ENCODE peak calls at places on chromosomes 1 and 21, in six cellular contexts. One of them, this sample, is unnamed.

GRCh38 chr1:113073457-113073950 is 506 bp downstream of the LRIG2 start:
- DNase-seq in A549: peak; percentile 54
- DNase-seq in endothelial cell of umbilical vein: peak; percentile 78
- DNase-seq in HepG2: peak; percentile 65
- DNase-seq in K562: peak; percentile 84
- DNase-seq in GM12878: no peak
- DNase-seq in this sample: peak; percentile 69

GRCh38 chr21:25735895-25736597 is 1.3 kb downstream of the GABPA start:
- DNase-seq in A549: peak; percentile 2
- DNase-seq in endothelial cell of umbilical vein: peak; percentile 73
- DNase-seq in HepG2: peak; percentile 21
- DNase-seq in K562: peak; percentile 71
- DNase-seq in GM12878: no peak
- DNase-seq in this sample: peak; percentile 37

GRCh38 chr21:44550807-44551206 is 498 bp downstream of the KRTAP10-2 start:
- DNase-seq in A549: no peak
- DNase-seq in endothelial cell of umbilical vein: no peak
- DNase-seq in HepG2: no peak
- DNase-seq in K562: no peak
- DNase-seq in GM12878: no peak
- DNase-seq in this sample: no peak

GRCh38 chr1:221961532-221962292 is 219.8 kb upstream of the DUSP10 start:
- DNase-seq in A549: peak; percentile 19
- DNase-seq in endothelial cell of umbilical vein: no peak
- DNase-seq in HepG2: peak; percentile 74
- DNase-seq in K562: peak; percentile 70
- DNase-seq in GM12878: peak; percentile 55
- DNase-seq in this sample: peak; percentile 84

GRCh38 chr21:33850985-33851384 is 64.6 kb downstream of the ATP5PO start:
- DNase-seq in A549: no peak
- DNase-seq in endothelial cell of umbilical vein: no peak
- DNase-seq in HepG2: no peak
- DNase-seq in K562: no peak
- DNase-seq in GM12878: no peak
- DNase-seq in this sample: no peak

GRCh38 chr1:74775735-74776134 is 42.8 kb downstream of the TYW3 start:
- DNase-seq in A549: no peak
- DNase-seq in endothelial cell of umbilical vein: no peak
- DNase-seq in HepG2: no peak
- DNase-seq in K562: no peak
- DNase-seq in GM12878: no peak
- DNase-seq in this sample: no peak

GRCh38 chr1:234851450-234852438 is 241.8 kb upstream of the IRF2BP2 start:
- DNase-seq in A549: peak; percentile 46
- DNase-seq in endothelial cell of umbilical vein: peak; percentile 52
- DNase-seq in HepG2: no peak
- DNase-seq in K562: peak; percentile 71
- DNase-seq in GM12878: no peak
- DNase-seq in this sample: peak; percentile 86

GRCh38 chr1:26597629-26598039 is 68.1 kb downstream of the RPS6KA1 start:
- DNase-seq in A549: peak; percentile 57
- DNase-seq in endothelial cell of umbilical vein: peak; percentile 72
- DNase-seq in HepG2: peak; percentile 53
- DNase-seq in K562: peak; percentile 78
- DNase-seq in GM12878: no peak
- DNase-seq in this sample: peak; percentile 77

GRCh38 chr1:89971600-89971999 is 23.3 kb upstream of the ZNF326 start:
- DNase-seq in A549: peak; percentile 41
- DNase-seq in endothelial cell of umbilical vein: no peak
- DNase-seq in HepG2: no peak
- DNase-seq in K562: no peak
- DNase-seq in GM12878: no peak
- DNase-seq in this sample: no peak

GRCh38 chr1:35885961-35886558 is 3.1 kb downstream of the AGO1 start:
- DNase-seq in A549: no peak
- DNase-seq in endothelial cell of umbilical vein: no peak
- DNase-seq in HepG2: no peak
- DNase-seq in K562: peak; percentile 82
- DNase-seq in GM12878: no peak
- DNase-seq in this sample: peak; percentile 18

GRCh38 chr1:161182214-161182613 is 4.9 kb upstream of the B4GALT3 start:
- DNase-seq in A549: peak; percentile 30
- DNase-seq in endothelial cell of umbilical vein: no peak
- DNase-seq in HepG2: no peak
- DNase-seq in K562: peak; percentile 54
- DNase-seq in GM12878: peak; percentile 63
- DNase-seq in this sample: peak; percentile 63

GRCh38 chr1:59422921-59423575 is 126.2 kb downstream of the FGGY start:
- DNase-seq in A549: no peak
- DNase-seq in endothelial cell of umbilical vein: peak; percentile 97
- DNase-seq in HepG2: peak; percentile 92
- DNase-seq in K562: no peak
- DNase-seq in GM12878: no peak
- DNase-seq in this sample: no peak

GRCh38 chr1:27119270-27119618 is 35.7 kb downstream of the SLC9A1 start:
- DNase-seq in A549: no peak
- DNase-seq in endothelial cell of umbilical vein: no peak
- DNase-seq in HepG2: no peak
- DNase-seq in K562: no peak
- DNase-seq in GM12878: no peak
- DNase-seq in this sample: peak; percentile 83

GRCh38 chr1:153617677-153618076 is 1.6 kb upstream of the S100A14 start:
- DNase-seq in A549: no peak
- DNase-seq in endothelial cell of umbilical vein: peak; percentile 57
- DNase-seq in HepG2: no peak
- DNase-seq in K562: peak; percentile 73
- DNase-seq in GM12878: no peak
- DNase-seq in this sample: peak; percentile 58

GRCh38 chr1:42003433-42003832 is 84.7 kb upstream of the HIVEP3 start:
- DNase-seq in A549: no peak
- DNase-seq in endothelial cell of umbilical vein: no peak
- DNase-seq in HepG2: no peak
- DNase-seq in K562: no peak
- DNase-seq in GM12878: no peak
- DNase-seq in this sample: no peak

GRCh38 chr1:224831501-224831900 is 98.0 kb upstream of the DNAH14 start:
- DNase-seq in A549: no peak
- DNase-seq in endothelial cell of umbilical vein: no peak
- DNase-seq in HepG2: no peak
- DNase-seq in K562: no peak
- DNase-seq in GM12878: no peak
- DNase-seq in this sample: no peak

GRCh38 chr1:209845405-209845725 is 17.6 kb downstream of the UTP25 start:
- DNase-seq in A549: no peak
- DNase-seq in endothelial cell of umbilical vein: no peak
- DNase-seq in HepG2: no peak
- DNase-seq in K562: no peak
- DNase-seq in GM12878: no peak
- DNase-seq in this sample: no peak

GRCh38 chr1:154490327-154490726 is 11.7 kb upstream of the TDRD10 start:
- DNase-seq in A549: no peak
- DNase-seq in endothelial cell of umbilical vein: peak; percentile 49
- DNase-seq in HepG2: no peak
- DNase-seq in K562: peak; percentile 75
- DNase-seq in GM12878: no peak
- DNase-seq in this sample: no peak

GRCh38 chr1:240888787-240889048 is 276.8 kb upstream of the GREM2 start:
- DNase-seq in A549: no peak
- DNase-seq in endothelial cell of umbilical vein: no peak
- DNase-seq in HepG2: no peak
- DNase-seq in K562: no peak
- DNase-seq in GM12878: no peak
- DNase-seq in this sample: no peak

GRCh38 chr1:57204942-57205787 is 218.7 kb downstream of the DAB1 start:
- DNase-seq in A549: no peak
- DNase-seq in endothelial cell of umbilical vein: no peak
- DNase-seq in HepG2: no peak
- DNase-seq in K562: no peak
- DNase-seq in GM12878: no peak
- DNase-seq in this sample: no peak

GRCh38 chr1:8211620-8212442 is 106.1 kb upstream of the SLC45A1 start:
- DNase-seq in A549: peak; percentile 95
- DNase-seq in endothelial cell of umbilical vein: peak; percentile 92
- DNase-seq in HepG2: peak; percentile 97
- DNase-seq in K562: peak; percentile 52
- DNase-seq in GM12878: no peak
- DNase-seq in this sample: peak; percentile 91

GRCh38 chr1:20261095-20261494 is 29.6 kb upstream of the VWA5B1 start:
- DNase-seq in A549: no peak
- DNase-seq in endothelial cell of umbilical vein: no peak
- DNase-seq in HepG2: no peak
- DNase-seq in K562: no peak
- DNase-seq in GM12878: no peak
- DNase-seq in this sample: no peak

GRCh38 chr1:153357853-153358690 is at the start of gene S100A9:
- DNase-seq in A549: no peak
- DNase-seq in endothelial cell of umbilical vein: no peak
- DNase-seq in HepG2: no peak
- DNase-seq in K562: no peak
- DNase-seq in GM12878: no peak
- DNase-seq in this sample: peak; percentile 56

GRCh38 chr1:151839457-151840409 is at the start of gene C2CD4D:
- DNase-seq in A549: no peak
- DNase-seq in endothelial cell of umbilical vein: no peak
- DNase-seq in HepG2: peak; percentile 68
- DNase-seq in K562: no peak
- DNase-seq in GM12878: peak; percentile 9
- DNase-seq in this sample: no peak

GRCh38 chr1:228084797-228085196 is 2.3 kb downstream of the ARF1 start:
- DNase-seq in A549: no peak
- DNase-seq in endothelial cell of umbilical vein: no peak
- DNase-seq in HepG2: no peak
- DNase-seq in K562: peak; percentile 46
- DNase-seq in GM12878: no peak
- DNase-seq in this sample: no peak

GRCh38 chr1:218347713-218348627 is 2.8 kb downstream of the TGFB2 start:
- DNase-seq in A549: peak; percentile 84
- DNase-seq in endothelial cell of umbilical vein: peak; percentile 79
- DNase-seq in HepG2: no peak
- DNase-seq in K562: no peak
- DNase-seq in GM12878: no peak
- DNase-seq in this sample: no peak

GRCh38 chr1:174167404-174167803 is 8.1 kb downstream of the RABGAP1L start:
- DNase-seq in A549: no peak
- DNase-seq in endothelial cell of umbilical vein: no peak
- DNase-seq in HepG2: no peak
- DNase-seq in K562: no peak
- DNase-seq in GM12878: no peak
- DNase-seq in this sample: no peak

GRCh38 chr1:179663810-179664209 is 72.2 kb downstream of the TDRD5 start:
- DNase-seq in A549: no peak
- DNase-seq in endothelial cell of umbilical vein: peak; percentile 96
- DNase-seq in HepG2: no peak
- DNase-seq in K562: no peak
- DNase-seq in GM12878: no peak
- DNase-seq in this sample: no peak

GRCh38 chr1:69791311-69791710 is 223.6 kb downstream of the LRRC7 start:
- DNase-seq in A549: no peak
- DNase-seq in endothelial cell of umbilical vein: no peak
- DNase-seq in HepG2: no peak
- DNase-seq in K562: no peak
- DNase-seq in GM12878: no peak
- DNase-seq in this sample: no peak

GRCh38 chr1:213657040-213657439 is 330.7 kb upstream of the PROX1 start:
- DNase-seq in A549: no peak
- DNase-seq in endothelial cell of umbilical vein: no peak
- DNase-seq in HepG2: no peak
- DNase-seq in K562: no peak
- DNase-seq in GM12878: no peak
- DNase-seq in this sample: no peak

GRCh38 chr1:16628361-16629111 is 15.2 kb upstream of the NBPF1 start:
- DNase-seq in A549: no peak
- DNase-seq in endothelial cell of umbilical vein: no peak
- DNase-seq in HepG2: no peak
- DNase-seq in K562: no peak
- DNase-seq in GM12878: no peak
- DNase-seq in this sample: no peak

GRCh38 chr1:3753656-3754454 is 1.6 kb downstream of the CCDC27 start:
- DNase-seq in A549: no peak
- DNase-seq in endothelial cell of umbilical vein: no peak
- DNase-seq in HepG2: no peak
- DNase-seq in K562: no peak
- DNase-seq in GM12878: no peak
- DNase-seq in this sample: no peak
- TF ChIP-seq CTCF in A549: no peak
- TF ChIP-seq CTCF in endothelial cell of umbilical vein: no peak
- TF ChIP-seq CTCF in HepG2: no peak
- TF ChIP-seq CTCF in K562: no peak
- TF ChIP-seq CTCF in GM12878: no peak
- TF ChIP-seq CTCF in this sample: no peak

GRCh38 chr1:24284156-24284471 is 35.0 kb upstream of the GRHL3 start:
- DNase-seq in A549: no peak
- DNase-seq in endothelial cell of umbilical vein: no peak
- DNase-seq in HepG2: no peak
- DNase-seq in K562: no peak
- DNase-seq in GM12878: no peak
- DNase-seq in this sample: no peak
- TF ChIP-seq MYC in A549: no peak
- TF ChIP-seq MYC in endothelial cell of umbilical vein: no peak
- TF ChIP-seq MYC in HepG2: no peak
- TF ChIP-seq MYC in K562: no peak
- TF ChIP-seq MYC in GM12878: no peak
- TF ChIP-seq MYC in this sample: no peak

GRCh38 chr21:18602711-18603110 is 199.1 kb upstream of the TMPRSS15 start:
- DNase-seq in A549: no peak
- DNase-seq in endothelial cell of umbilical vein: no peak
- DNase-seq in HepG2: no peak
- DNase-seq in K562: no peak
- DNase-seq in GM12878: no peak
- DNase-seq in this sample: no peak
- TF ChIP-seq CTCF in A549: no peak
- TF ChIP-seq CTCF in endothelial cell of umbilical vein: no peak
- TF ChIP-seq CTCF in HepG2: no peak
- TF ChIP-seq CTCF in K562: no peak
- TF ChIP-seq CTCF in GM12878: no peak
- TF ChIP-seq CTCF in this sample: no peak

GRCh38 chr1:167247754-167248153 is 27.1 kb downstream of the POU2F1 start:
- DNase-seq in A549: no peak
- DNase-seq in endothelial cell of umbilical vein: no peak
- DNase-seq in HepG2: no peak
- DNase-seq in K562: no peak
- DNase-seq in GM12878: no peak
- DNase-seq in this sample: no peak

GRCh38 chr1:167250482-167250881 is 29.8 kb downstream of the POU2F1 start:
- DNase-seq in A549: no peak
- DNase-seq in endothelial cell of umbilical vein: no peak
- DNase-seq in HepG2: no peak
- DNase-seq in K562: no peak
- DNase-seq in GM12878: no peak
- DNase-seq in this sample: no peak

GRCh38 chr1:167249702-167250101 is 29.0 kb downstream of the POU2F1 start:
- DNase-seq in A549: no peak
- DNase-seq in endothelial cell of umbilical vein: no peak
- DNase-seq in HepG2: no peak
- DNase-seq in K562: peak; percentile 62
- DNase-seq in GM12878: no peak
- DNase-seq in this sample: no peak

GRCh38 chr1:167246971-167247370 is 26.3 kb downstream of the POU2F1 start:
- DNase-seq in A549: no peak
- DNase-seq in endothelial cell of umbilical vein: no peak
- DNase-seq in HepG2: no peak
- DNase-seq in K562: no peak
- DNase-seq in GM12878: no peak
- DNase-seq in this sample: no peak

GRCh38 chr1:167248707-167249642 is 28.3 kb downstream of the POU2F1 start:
- DNase-seq in A549: no peak
- DNase-seq in endothelial cell of umbilical vein: no peak
- DNase-seq in HepG2: no peak
- DNase-seq in K562: peak; percentile 66
- DNase-seq in GM12878: no peak
- DNase-seq in this sample: no peak
- TF ChIP-seq MYC in A549: no peak
- TF ChIP-seq MYC in endothelial cell of umbilical vein: no peak
- TF ChIP-seq MYC in HepG2: no peak
- TF ChIP-seq MYC in K562: no peak
- TF ChIP-seq MYC in GM12878: no peak
- TF ChIP-seq MYC in this sample: no peak

This sample was measured in NB4.